ENCODE peak calls at places on chromosomes 5 and 9, in four cellular contexts. One of them, this sample, is unnamed.

GRCh38 chr9:104071589-104071988 is 22.5 kb upstream of the SMC2 start:
- DNase-seq in stimulated activated CD8-positive, alpha-beta memory T cell treated with anti-CD3 and anti-CD28 coated beads, Interleukin-4, amount 100 ng/mL, for 24 hours: no peak
- DNase-seq in CD4-positive, CD25-positive, alpha-beta regulatory T cell: no peak
- DNase-seq in activated naive CD8-positive, alpha-beta T cell treated with anti-CD3 and anti-CD28 coated beads for 36 hours: no peak
- DNase-seq in this sample: no peak

GRCh38 chr9:78533500-78533899 is 236.6 kb downstream of the PSAT1 start:
- DNase-seq in stimulated activated CD8-positive, alpha-beta memory T cell treated with anti-CD3 and anti-CD28 coated beads, Interleukin-4, amount 100 ng/mL, for 24 hours: no peak
- DNase-seq in CD4-positive, CD25-positive, alpha-beta regulatory T cell: no peak
- DNase-seq in activated naive CD8-positive, alpha-beta T cell treated with anti-CD3 and anti-CD28 coated beads for 36 hours: no peak
- DNase-seq in this sample: no peak

GRCh38 chr9:19033015-19033414 is at the start of gene SAXO1:
- DNase-seq in CD4-positive, CD25-positive, alpha-beta regulatory T cell: no peak
- DNase-seq in stimulated activated CD8-positive, alpha-beta memory T cell treated with anti-CD3 and anti-CD28 coated beads, Interleukin-4, amount 100 ng/mL, for 24 hours: no peak
- DNase-seq in activated naive CD8-positive, alpha-beta T cell treated with anti-CD3 and anti-CD28 coated beads for 36 hours: no peak
- DNase-seq in this sample: no peak

GRCh38 chr9:83299556-83299955 is 236.6 kb upstream of the RASEF start:
- DNase-seq in CD4-positive, CD25-positive, alpha-beta regulatory T cell: no peak
- DNase-seq in activated naive CD8-positive, alpha-beta T cell treated with anti-CD3 and anti-CD28 coated beads for 36 hours: no peak
- DNase-seq in stimulated activated CD8-positive, alpha-beta memory T cell treated with anti-CD3 and anti-CD28 coated beads, Interleukin-4, amount 100 ng/mL, for 24 hours: no peak
- DNase-seq in this sample: no peak

GRCh38 chr5:17305964-17306725 is 88.7 kb downstream of the BASP1 start:
- DNase-seq in stimulated activated CD8-positive, alpha-beta memory T cell treated with anti-CD3 and anti-CD28 coated beads, Interleukin-4, amount 100 ng/mL, for 24 hours: no peak
- DNase-seq in CD4-positive, CD25-positive, alpha-beta regulatory T cell: no peak
- DNase-seq in activated naive CD8-positive, alpha-beta T cell treated with anti-CD3 and anti-CD28 coated beads for 36 hours: no peak
- DNase-seq in this sample: no peak

GRCh38 chr5:126745259-126745992 is 31.5 kb upstream of the LMNB1 start:
- DNase-seq in activated naive CD8-positive, alpha-beta T cell treated with anti-CD3 and anti-CD28 coated beads for 36 hours: no peak
- DNase-seq in CD4-positive, CD25-positive, alpha-beta regulatory T cell: no peak
- DNase-seq in stimulated activated CD8-positive, alpha-beta memory T cell treated with anti-CD3 and anti-CD28 coated beads, Interleukin-4, amount 100 ng/mL, for 24 hours: no peak
- DNase-seq in this sample: no peak

GRCh38 chr9:123225995-123226394 is 42.4 kb downstream of the STRBP start:
- DNase-seq in stimulated activated CD8-positive, alpha-beta memory T cell treated with anti-CD3 and anti-CD28 coated beads, Interleukin-4, amount 100 ng/mL, for 24 hours: no peak
- DNase-seq in CD4-positive, CD25-positive, alpha-beta regulatory T cell: peak
- DNase-seq in activated naive CD8-positive, alpha-beta T cell treated with anti-CD3 and anti-CD28 coated beads for 36 hours: no peak
- DNase-seq in this sample: no peak

GRCh38 chr5:91293131-91293530 is 90.0 kb downstream of the ARRDC3 start:
- DNase-seq in CD4-positive, CD25-positive, alpha-beta regulatory T cell: no peak
- DNase-seq in stimulated activated CD8-positive, alpha-beta memory T cell treated with anti-CD3 and anti-CD28 coated beads, Interleukin-4, amount 100 ng/mL, for 24 hours: no peak
- DNase-seq in activated naive CD8-positive, alpha-beta T cell treated with anti-CD3 and anti-CD28 coated beads for 36 hours: no peak
- DNase-seq in this sample: no peak

GRCh38 chr5:84382363-84383295 is 2.1 kb downstream of the EDIL3 start:
- DNase-seq in activated naive CD8-positive, alpha-beta T cell treated with anti-CD3 and anti-CD28 coated beads for 36 hours: peak
- DNase-seq in stimulated activated CD8-positive, alpha-beta memory T cell treated with anti-CD3 and anti-CD28 coated beads, Interleukin-4, amount 100 ng/mL, for 24 hours: no peak
- DNase-seq in CD4-positive, CD25-positive, alpha-beta regulatory T cell: no peak
- DNase-seq in this sample: peak

GRCh38 chr5:158283341-158283740 is 424.4 kb upstream of the CLINT1 start:
- DNase-seq in activated naive CD8-positive, alpha-beta T cell treated with anti-CD3 and anti-CD28 coated beads for 36 hours: no peak
- DNase-seq in CD4-positive, CD25-positive, alpha-beta regulatory T cell: no peak
- DNase-seq in stimulated activated CD8-positive, alpha-beta memory T cell treated with anti-CD3 and anti-CD28 coated beads, Interleukin-4, amount 100 ng/mL, for 24 hours: no peak
- DNase-seq in this sample: no peak

GRCh38 chr5:177372534-177372896 is 11.7 kb upstream of the SLC34A1 start:
- DNase-seq in CD4-positive, CD25-positive, alpha-beta regulatory T cell: no peak
- DNase-seq in stimulated activated CD8-positive, alpha-beta memory T cell treated with anti-CD3 and anti-CD28 coated beads, Interleukin-4, amount 100 ng/mL, for 24 hours: no peak
- DNase-seq in activated naive CD8-positive, alpha-beta T cell treated with anti-CD3 and anti-CD28 coated beads for 36 hours: no peak
- DNase-seq in this sample: no peak

GRCh38 chr5:179766021-179766725 is 27.6 kb upstream of the LTC4S start:
- DNase-seq in CD4-positive, CD25-positive, alpha-beta regulatory T cell: no peak
- DNase-seq in activated naive CD8-positive, alpha-beta T cell treated with anti-CD3 and anti-CD28 coated beads for 36 hours: no peak
- DNase-seq in stimulated activated CD8-positive, alpha-beta memory T cell treated with anti-CD3 and anti-CD28 coated beads, Interleukin-4, amount 100 ng/mL, for 24 hours: no peak
- DNase-seq in this sample: no peak

GRCh38 chr5:14156611-14157493 is 13.7 kb downstream of the TRIO start:
- DNase-seq in CD4-positive, CD25-positive, alpha-beta regulatory T cell: no peak
- DNase-seq in activated naive CD8-positive, alpha-beta T cell treated with anti-CD3 and anti-CD28 coated beads for 36 hours: no peak
- DNase-seq in stimulated activated CD8-positive, alpha-beta memory T cell treated with anti-CD3 and anti-CD28 coated beads, Interleukin-4, amount 100 ng/mL, for 24 hours: no peak
- DNase-seq in this sample: peak

GRCh38 chr9:83999141-83999918 is 18.7 kb downstream of the RMI1 start:
- DNase-seq in activated naive CD8-positive, alpha-beta T cell treated with anti-CD3 and anti-CD28 coated beads for 36 hours: no peak
- DNase-seq in CD4-positive, CD25-positive, alpha-beta regulatory T cell: no peak
- DNase-seq in stimulated activated CD8-positive, alpha-beta memory T cell treated with anti-CD3 and anti-CD28 coated beads, Interleukin-4, amount 100 ng/mL, for 24 hours: no peak
- DNase-seq in this sample: no peak

GRCh38 chr5:125120012-125120411 is 373.6 kb upstream of the ZNF608 start:
- DNase-seq in activated naive CD8-positive, alpha-beta T cell treated with anti-CD3 and anti-CD28 coated beads for 36 hours: no peak
- DNase-seq in stimulated activated CD8-positive, alpha-beta memory T cell treated with anti-CD3 and anti-CD28 coated beads, Interleukin-4, amount 100 ng/mL, for 24 hours: no peak
- DNase-seq in CD4-positive, CD25-positive, alpha-beta regulatory T cell: no peak
- DNase-seq in this sample: no peak

GRCh38 chr5:170523129-170523497 is 19.3 kb downstream of the KCNIP1 start:
- DNase-seq in activated naive CD8-positive, alpha-beta T cell treated with anti-CD3 and anti-CD28 coated beads for 36 hours: no peak
- DNase-seq in stimulated activated CD8-positive, alpha-beta memory T cell treated with anti-CD3 and anti-CD28 coated beads, Interleukin-4, amount 100 ng/mL, for 24 hours: no peak
- DNase-seq in CD4-positive, CD25-positive, alpha-beta regulatory T cell: no peak
- DNase-seq in this sample: no peak

GRCh38 chr9:3868466-3868865 is 342.7 kb upstream of the RFX3 start:
- DNase-seq in CD4-positive, CD25-positive, alpha-beta regulatory T cell: no peak
- DNase-seq in activated naive CD8-positive, alpha-beta T cell treated with anti-CD3 and anti-CD28 coated beads for 36 hours: no peak
- DNase-seq in stimulated activated CD8-positive, alpha-beta memory T cell treated with anti-CD3 and anti-CD28 coated beads, Interleukin-4, amount 100 ng/mL, for 24 hours: no peak
- DNase-seq in this sample: no peak

GRCh38 chr5:22780756-22781155 is 72.4 kb downstream of the CDH12 start:
- DNase-seq in CD4-positive, CD25-positive, alpha-beta regulatory T cell: no peak
- DNase-seq in activated naive CD8-positive, alpha-beta T cell treated with anti-CD3 and anti-CD28 coated beads for 36 hours: no peak
- DNase-seq in stimulated activated CD8-positive, alpha-beta memory T cell treated with anti-CD3 and anti-CD28 coated beads, Interleukin-4, amount 100 ng/mL, for 24 hours: no peak
- DNase-seq in this sample: no peak

GRCh38 chr5:103821361-103821760 is 258.8 kb upstream of the NUDT12 start:
- DNase-seq in activated naive CD8-positive, alpha-beta T cell treated with anti-CD3 and anti-CD28 coated beads for 36 hours: no peak
- DNase-seq in stimulated activated CD8-positive, alpha-beta memory T cell treated with anti-CD3 and anti-CD28 coated beads, Interleukin-4, amount 100 ng/mL, for 24 hours: no peak
- DNase-seq in CD4-positive, CD25-positive, alpha-beta regulatory T cell: no peak
- DNase-seq in this sample: no peak

GRCh38 chr9:125550216-125550614 is 156.8 kb downstream of the MAPKAP1 start:
- DNase-seq in CD4-positive, CD25-positive, alpha-beta regulatory T cell: no peak
- DNase-seq in activated naive CD8-positive, alpha-beta T cell treated with anti-CD3 and anti-CD28 coated beads for 36 hours: no peak
- DNase-seq in stimulated activated CD8-positive, alpha-beta memory T cell treated with anti-CD3 and anti-CD28 coated beads, Interleukin-4, amount 100 ng/mL, for 24 hours: no peak
- DNase-seq in this sample: no peak

GRCh38 chr5:173919443-173919842 is 31.3 kb downstream of the CPEB4 start:
- DNase-seq in CD4-positive, CD25-positive, alpha-beta regulatory T cell: no peak
- DNase-seq in activated naive CD8-positive, alpha-beta T cell treated with anti-CD3 and anti-CD28 coated beads for 36 hours: no peak
- DNase-seq in stimulated activated CD8-positive, alpha-beta memory T cell treated with anti-CD3 and anti-CD28 coated beads, Interleukin-4, amount 100 ng/mL, for 24 hours: no peak
- DNase-seq in this sample: no peak

GRCh38 chr9:96129698-96130097 is 172.3 kb downstream of the HSD17B3 start:
- DNase-seq in CD4-positive, CD25-positive, alpha-beta regulatory T cell: no peak
- DNase-seq in activated naive CD8-positive, alpha-beta T cell treated with anti-CD3 and anti-CD28 coated beads for 36 hours: no peak
- DNase-seq in stimulated activated CD8-positive, alpha-beta memory T cell treated with anti-CD3 and anti-CD28 coated beads, Interleukin-4, amount 100 ng/mL, for 24 hours: no peak
- DNase-seq in this sample: no peak

GRCh38 chr5:45694255-45694834 is 1.8 kb downstream of the HCN1 start:
- DNase-seq in CD4-positive, CD25-positive, alpha-beta regulatory T cell: no peak
- DNase-seq in activated naive CD8-positive, alpha-beta T cell treated with anti-CD3 and anti-CD28 coated beads for 36 hours: no peak
- DNase-seq in stimulated activated CD8-positive, alpha-beta memory T cell treated with anti-CD3 and anti-CD28 coated beads, Interleukin-4, amount 100 ng/mL, for 24 hours: no peak
- DNase-seq in this sample: no peak

GRCh38 chr9:112042769-112043168 is 132.3 kb downstream of the SUSD1 start:
- DNase-seq in activated naive CD8-positive, alpha-beta T cell treated with anti-CD3 and anti-CD28 coated beads for 36 hours: no peak
- DNase-seq in CD4-positive, CD25-positive, alpha-beta regulatory T cell: no peak
- DNase-seq in stimulated activated CD8-positive, alpha-beta memory T cell treated with anti-CD3 and anti-CD28 coated beads, Interleukin-4, amount 100 ng/mL, for 24 hours: no peak
- DNase-seq in this sample: no peak

GRCh38 chr9:133788819-133789733 is 50.9 kb upstream of the SARDH start:
- DNase-seq in CD4-positive, CD25-positive, alpha-beta regulatory T cell: no peak
- DNase-seq in activated naive CD8-positive, alpha-beta T cell treated with anti-CD3 and anti-CD28 coated beads for 36 hours: no peak
- DNase-seq in stimulated activated CD8-positive, alpha-beta memory T cell treated with anti-CD3 and anti-CD28 coated beads, Interleukin-4, amount 100 ng/mL, for 24 hours: no peak
- DNase-seq in this sample: no peak

GRCh38 chr9:15277400-15278137 is 29.4 kb downstream of the TTC39B start:
- DNase-seq in CD4-positive, CD25-positive, alpha-beta regulatory T cell: peak
- DNase-seq in stimulated activated CD8-positive, alpha-beta memory T cell treated with anti-CD3 and anti-CD28 coated beads, Interleukin-4, amount 100 ng/mL, for 24 hours: no peak
- DNase-seq in activated naive CD8-positive, alpha-beta T cell treated with anti-CD3 and anti-CD28 coated beads for 36 hours: no peak
- DNase-seq in this sample: no peak

GRCh38 chr5:27241564-27242257 is 203.3 kb upstream of the CDH9 start:
- DNase-seq in stimulated activated CD8-positive, alpha-beta memory T cell treated with anti-CD3 and anti-CD28 coated beads, Interleukin-4, amount 100 ng/mL, for 24 hours: no peak
- DNase-seq in CD4-positive, CD25-positive, alpha-beta regulatory T cell: no peak
- DNase-seq in activated naive CD8-positive, alpha-beta T cell treated with anti-CD3 and anti-CD28 coated beads for 36 hours: no peak
- DNase-seq in this sample: peak

GRCh38 chr5:116137544-116138378 is 52.9 kb downstream of the COMMD10 start:
- DNase-seq in CD4-positive, CD25-positive, alpha-beta regulatory T cell: peak
- DNase-seq in activated naive CD8-positive, alpha-beta T cell treated with anti-CD3 and anti-CD28 coated beads for 36 hours: no peak
- DNase-seq in stimulated activated CD8-positive, alpha-beta memory T cell treated with anti-CD3 and anti-CD28 coated beads, Interleukin-4, amount 100 ng/mL, for 24 hours: no peak
- DNase-seq in this sample: peak

GRCh38 chr5:105929865-105930264 is 1740.9 kb downstream of the EFNA5 start:
- DNase-seq in stimulated activated CD8-positive, alpha-beta memory T cell treated with anti-CD3 and anti-CD28 coated beads, Interleukin-4, amount 100 ng/mL, for 24 hours: no peak
- DNase-seq in activated naive CD8-positive, alpha-beta T cell treated with anti-CD3 and anti-CD28 coated beads for 36 hours: no peak
- DNase-seq in CD4-positive, CD25-positive, alpha-beta regulatory T cell: no peak
- DNase-seq in this sample: no peak

GRCh38 chr5:102749416-102750021 is 5.6 kb upstream of the PAM start:
- DNase-seq in stimulated activated CD8-positive, alpha-beta memory T cell treated with anti-CD3 and anti-CD28 coated beads, Interleukin-4, amount 100 ng/mL, for 24 hours: no peak
- DNase-seq in CD4-positive, CD25-positive, alpha-beta regulatory T cell: no peak
- DNase-seq in activated naive CD8-positive, alpha-beta T cell treated with anti-CD3 and anti-CD28 coated beads for 36 hours: no peak
- DNase-seq in this sample: no peak